ENCODE peak calls at places on chromosomes 4 and X, in six cellular contexts. I is GM23338, H is WTC11, A is HepG2, X is K562, G is H1. E is an unnamed sample.

GRCh38 chrX:44903107-44903506 is 30.1 kb downstream of the KDM6A start:
- DNase-seq in I (no peak), H (no peak), A (peak; percentile 50), X (peak; percentile 18), G (no peak), E (no peak)

GRCh38 chr4:170931326-170931725 is 841.6 kb upstream of the AADAT start:
- DNase-seq in I (no peak), H (no peak), A (no peak), X (no peak), G (no peak), E (no peak)

GRCh38 chr4:57102050-57102564 is 8.1 kb downstream of the IGFBP7 start:
- DNase-seq in I (no peak), H (no peak), A (peak; percentile 52), X (no peak), G (no peak), E (no peak)

GRCh38 chr4:113289736-113290135 is 240.3 kb downstream of the ANK2 start:
- DNase-seq in I (no peak), H (no peak), A (no peak), X (no peak), G (no peak), E (no peak)

GRCh38 chr4:176587920-176588319 is 204.8 kb downstream of the VEGFC start:
- DNase-seq in I (no peak), H (no peak), A (no peak), X (no peak), G (no peak), E (no peak)

GRCh38 chr4:109816082-109816442 is 500 bp downstream of the GAR1 start:
- DNase-seq in I (peak; percentile 21), H (no peak), A (no peak), X (peak; percentile 23), G (no peak), E (no peak)

GRCh38 chrX:118745570-118745969 is 18.2 kb downstream of the IL13RA1 start:
- DNase-seq in I (no peak), H (no peak), A (no peak), X (no peak), G (no peak), E (no peak)

GRCh38 chr4:179415842-179416223 is 1973.6 kb upstream of the AGA start:
- DNase-seq in I (peak; percentile 56), H (no peak), A (no peak), X (no peak), G (no peak), E (no peak)

GRCh38 chr4:102402223-102402622 is 56.9 kb upstream of the SLC39A8 start:
- DNase-seq in I (no peak), H (no peak), A (no peak), X (no peak), G (no peak), E (no peak)

GRCh38 chrX:154775611-154776349 is 13.1 kb downstream of the DKC1 start:
- DNase-seq in I (no peak), H (no peak), A (no peak), X (no peak), G (no peak), E (no peak)

GRCh38 chrX:2187352-2188115 is 313.2 kb downstream of the DHRSX start:
- DNase-seq in I (no peak), H (no peak), A (no peak), X (no peak), G (no peak), E (no peak)

GRCh38 chr4:56206258-56206657 is 181.0 kb downstream of the AASDH start:
- DNase-seq in I (no peak), H (no peak), A (no peak), X (no peak), G (no peak), E (no peak)

DNA sequence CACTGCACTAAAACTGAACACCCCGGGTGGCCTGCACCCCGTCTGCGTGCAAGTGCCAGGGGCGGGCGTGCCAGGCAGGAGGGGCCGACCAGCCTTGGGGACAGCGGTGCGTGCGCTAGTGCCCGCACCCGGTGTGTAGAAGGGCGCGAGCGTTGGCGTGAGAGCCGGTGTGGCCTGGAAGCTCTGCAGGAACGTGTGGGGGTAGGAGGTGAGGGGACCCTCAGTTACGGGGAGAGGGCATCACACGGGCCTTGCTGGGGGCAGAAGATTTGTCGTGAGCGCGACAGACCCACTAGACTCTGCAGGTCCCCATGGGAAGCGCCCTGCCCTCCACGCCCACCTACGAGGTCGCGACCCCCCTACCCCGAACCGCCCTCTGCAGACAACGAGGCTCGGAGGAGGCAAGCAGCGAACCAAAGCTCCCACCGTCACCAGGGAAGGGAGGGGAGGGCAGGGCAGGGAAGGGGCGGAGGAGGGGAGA is 105.8 kb downstream of the FAM53A start:
- DNase-seq in I (peak; percentile 72), H (peak; percentile 62), A (no peak), X (no peak), G (no peak), E (no peak)
- TF ChIP-seq CREB1 in I (no peak), H (no peak), A (no peak), X (no peak), G (no peak), E (no peak)

GRCh38 chr4:761086-761485 is 55.5 kb downstream of the PCGF3 start:
- DNase-seq in I (no peak), H (no peak), A (no peak), X (no peak), G (no peak), E (no peak)

GRCh38 chr4:761739-762138 is 56.1 kb downstream of the PCGF3 start:
- DNase-seq in I (no peak), H (no peak), A (no peak), X (no peak), G (no peak), E (no peak)

GRCh38 chr4:760616-761015 is 55.0 kb downstream of the PCGF3 start:
- DNase-seq in I (no peak), H (no peak), A (no peak), X (no peak), G (no peak), E (no peak)

GRCh38 chr4:754221-755120 is 48.8 kb downstream of the PCGF3 start:
- DNase-seq in I (no peak), H (no peak), A (no peak), X (no peak), G (no peak), E (no peak)

GRCh38 chr4:757111-757510 is 51.5 kb downstream of the PCGF3 start:
- DNase-seq in I (no peak), H (no peak), A (no peak), X (no peak), G (no peak), E (no peak)
- TF ChIP-seq CREB1 in I (no peak), H (no peak), A (no peak), X (no peak), G (no peak), E (no peak)

GRCh38 chr4:6471303-6472007 is 959 bp downstream of the PPP2R2C start:
- DNase-seq in I (peak; percentile 26), H (no peak), A (no peak), X (no peak), G (peak; percentile 49), E (no peak)

GRCh38 chr4:6473264-6474052 is 1.0 kb upstream of the PPP2R2C start:
- DNase-seq in I (peak; percentile 6), H (no peak), A (no peak), X (no peak), G (peak; percentile 46), E (no peak)

GRCh38 chr4:6472008-6472386 is 417 bp downstream of the PPP2R2C start:
- DNase-seq in I (no peak), H (no peak), A (no peak), X (no peak), G (peak; percentile 56), E (no peak)

GRCh38 chr4:6474053-6474568 is 1.7 kb upstream of the PPP2R2C start:
- DNase-seq in I (peak; percentile 68), H (peak; percentile 54), A (peak; percentile 12), X (peak; percentile 52), G (peak; percentile 60), E (no peak)

GRCh38 chr4:6472387-6473263 is at the start of gene PPP2R2C:
- DNase-seq in I (peak; percentile 62), H (peak; percentile 33), A (no peak), X (peak; percentile 69), G (peak; percentile 59), E (no peak)
- TF ChIP-seq CREB1 in I (no peak), H (no peak), A (no peak), X (no peak), G (no peak), E (no peak)

GRCh38 chr4:39759569-39759968 is 61.6 kb downstream of the UBE2K start:
- DNase-seq in I (no peak), H (no peak), A (no peak), X (no peak), G (no peak), E (no peak)

GRCh38 chr4:39758176-39758575 is 60.2 kb downstream of the UBE2K start:
- DNase-seq in I (no peak), H (no peak), A (no peak), X (no peak), G (no peak), E (no peak)

GRCh38 chr4:39763714-39764572 is 66.0 kb downstream of the UBE2K start:
- DNase-seq in I (no peak), H (no peak), A (no peak), X (no peak), G (no peak), E (peak; percentile 66)
- TF ChIP-seq CREB1 in I (no peak), H (no peak), A (no peak), X (no peak), G (no peak), E (no peak)

E was measured in GM12878.